ENCODE peak calls at places on chromosomes 1 and 21, in eight cellular contexts. Y, F, P, J, V, R, A and Q are unnamed samples.

GRCh38 chr1:100782473-100783010 is 63.0 kb downstream of the VCAM1 start:
- DNase-seq in V (no peak), P (no peak), A (no peak), Y (no peak), J (no peak), F (no peak), R (no peak), Q (no peak)

GRCh38 chr1:191371626-191372025 is 786.6 kb upstream of the RGS18 start:
- DNase-seq in Y (no peak), A (no peak), V (no peak), R (no peak), F (no peak), P (no peak), J (peak; percentile 40), Q (no peak)

GRCh38 chr1:160096491-160097116 is 1.8 kb downstream of the IGSF8 start:
- DNase-seq in J (no peak), R (peak; percentile 87), V (no peak), P (no peak), A (no peak), F (no peak), Y (no peak), Q (peak; percentile 33)

GRCh38 chr1:216140650-216141547 is 282.3 kb downstream of the USH2A start:
- DNase-seq in F (no peak), V (no peak), R (no peak), A (no peak), J (no peak), Y (no peak), P (no peak), Q (no peak)

GRCh38 chr1:2983319-2983705 is 38.0 kb upstream of the ACTRT2 start:
- DNase-seq in P (no peak), Y (no peak), R (no peak), A (no peak), J (no peak), V (no peak), F (no peak), Q (peak; percentile 61)

GRCh38 chr1:96538001-96538649 is 183.5 kb upstream of the PTBP2 start:
- DNase-seq in R (no peak), Y (no peak), A (no peak), F (no peak), V (no peak), P (no peak), J (no peak), Q (no peak)

GRCh38 chr1:32128479-32128878 is 20.6 kb downstream of the KPNA6 start:
- DNase-seq in P (no peak), F (no peak), Y (no peak), A (no peak), R (no peak), V (no peak), J (no peak), Q (no peak)

GRCh38 chr1:151976868-151977267 is 16.8 kb downstream of the S100A10 start:
- DNase-seq in V (no peak), R (no peak), A (no peak), J (no peak), P (no peak), F (no peak), Y (no peak), Q (no peak)

GRCh38 chr1:171860696-171861095 is 19.4 kb downstream of the DNM3 start:
- DNase-seq in Y (no peak), F (no peak), V (no peak), J (no peak), P (no peak), R (no peak), A (no peak), Q (no peak)

GRCh38 chr1:54152696-54153095 is at the start of gene CDCP2:
- DNase-seq in V (no peak), A (no peak), J (no peak), R (no peak), Y (no peak), F (no peak), P (no peak), Q (peak; percentile 59)

GRCh38 chr1:82775402-82776000 is 974.8 kb downstream of the ADGRL2 start:
- DNase-seq in P (no peak), J (no peak), V (no peak), F (peak; percentile 6), R (no peak), A (peak; percentile 24), Y (peak; percentile 84), Q (no peak)

GRCh38 chr21:42724226-42724920 is 71.0 kb downstream of the PDE9A start:
- DNase-seq in Y (no peak), A (no peak), J (no peak), P (peak; percentile 73), F (peak; percentile 89), R (no peak), V (no peak), Q (no peak)

GRCh38 chr21:31429500-31429899 is 85.4 kb upstream of the TIAM1 start:
- DNase-seq in A (no peak), V (no peak), F (no peak), R (no peak), Y (no peak), P (no peak), J (no peak), Q (no peak)

GRCh38 chr1:42469727-42470126 is 6.6 kb downstream of the CCDC30 start:
- DNase-seq in P (no peak), V (no peak), F (no peak), A (no peak), Y (no peak), R (no peak), J (no peak), Q (no peak)

GRCh38 chr1:154760469-154760933 is 109.6 kb downstream of the KCNN3 start:
- DNase-seq in R (no peak), F (peak; percentile 28), P (no peak), Y (peak; percentile 87), V (peak; percentile 88), A (peak; percentile 66), J (peak; percentile 65), Q (no peak)

GRCh38 chr1:7616076-7616833 is 154.8 kb upstream of the VAMP3 start:
- DNase-seq in A (peak; percentile 57), J (no peak), Y (peak; percentile 79), P (no peak), V (peak; percentile 75), F (no peak), R (no peak), Q (no peak)

GRCh38 chr1:59643526-59643925 is 171.2 kb upstream of the HOOK1 start:
- DNase-seq in R (no peak), J (no peak), Y (no peak), F (no peak), V (no peak), P (no peak), A (no peak), Q (no peak)

GRCh38 chr1:15410223-15410883 is 665 bp downstream of the EFHD2 start:
- DNase-seq in R (no peak), P (no peak), J (peak; percentile 39), F (no peak), Y (no peak), V (no peak), A (peak; percentile 46), Q (no peak)

GRCh38 chr1:116172666-116173065 is 61.5 kb downstream of the MAB21L3 start:
- DNase-seq in V (no peak), J (no peak), F (no peak), Y (no peak), R (no peak), A (no peak), P (no peak), Q (no peak)

DNA sequence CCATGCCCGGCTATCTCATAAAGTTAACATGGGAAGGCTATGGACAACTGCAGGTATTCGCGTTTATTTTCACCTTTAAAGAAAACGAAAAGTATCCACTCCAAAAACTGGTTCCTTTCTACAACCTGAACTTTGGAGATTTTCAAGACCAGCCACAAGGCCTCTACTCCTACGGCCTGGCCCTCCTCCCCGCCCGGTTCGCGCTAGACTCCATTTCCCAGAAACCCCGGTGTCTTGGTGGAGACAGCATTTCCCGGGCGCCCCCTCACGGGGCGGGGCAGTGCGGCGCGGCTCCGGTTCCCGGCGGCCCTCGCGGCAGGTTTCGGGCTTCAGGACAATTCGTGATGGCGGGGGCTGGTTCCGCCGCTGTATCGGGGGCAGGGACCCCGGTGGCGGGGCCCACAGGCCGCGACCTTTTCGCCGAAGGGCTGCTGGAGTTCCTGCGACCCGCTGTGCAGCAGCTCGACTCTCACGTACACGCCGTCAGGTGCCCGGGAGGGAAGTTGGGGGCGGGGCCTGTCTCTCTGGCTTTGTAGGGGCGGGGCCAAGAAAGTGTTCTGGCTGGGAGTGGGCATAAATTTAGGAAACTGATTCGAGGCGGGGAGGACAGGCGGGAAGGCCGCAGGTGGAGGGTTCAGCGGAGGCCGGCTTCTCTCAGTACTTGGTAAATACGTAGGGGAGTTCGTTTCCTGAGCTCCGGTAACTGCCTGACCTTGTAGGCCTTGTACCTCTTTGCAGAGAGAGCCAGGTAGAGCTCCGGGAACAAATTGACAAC is at the start of gene SNAPIN:
- DNase-seq in F (peak; percentile 69), R (peak; percentile 92), J (peak; percentile 92), Y (peak; percentile 92), P (no peak), A (peak; percentile 87), V (peak; percentile 75), Q (peak; percentile 95)
- TF ChIP-seq CTCF in F (no peak), R (no peak), J (no peak), Y (no peak), P (peak; percentile 4), A (no peak), V (peak; percentile 22), Q (peak; percentile 63)

GRCh38 chr21:14070049-14070893 is 140.5 kb downstream of the LIPI start:
- DNase-seq in Y (no peak), V (no peak), R (peak; percentile 40), J (no peak), P (no peak), A (no peak), F (no peak), Q (no peak)
- TF ChIP-seq CTCF in Y (no peak), V (no peak), R (no peak), J (no peak), P (no peak), A (no peak), F (no peak), Q (no peak)

GRCh38 chr1:112955678-112956502 is at the start of gene SLC16A1:
- DNase-seq in R (peak; percentile 95), A (peak; percentile 92), Y (peak; percentile 82), P (peak; percentile 74), F (peak; percentile 74), V (peak; percentile 81), J (peak; percentile 83), Q (peak; percentile 98)
- TF ChIP-seq CTCF in R (peak; percentile 22), A (peak; percentile 6), Y (no peak), P (peak; percentile 49), F (no peak), V (no peak), J (no peak), Q (peak; percentile 65)

GRCh38 chr1:93667642-93668041 is 14.0 kb downstream of the BCAR3 start:
- DNase-seq in R (no peak), A (no peak), J (no peak), Y (no peak), P (no peak), F (no peak), V (no peak), Q (no peak)

GRCh38 chr1:93662481-93663190 is 19.0 kb downstream of the BCAR3 start:
- DNase-seq in F (no peak), R (no peak), Y (no peak), P (no peak), J (no peak), A (no peak), V (no peak), Q (no peak)

GRCh38 chr1:93663191-93663614 is 18.4 kb downstream of the BCAR3 start:
- DNase-seq in V (no peak), P (no peak), A (no peak), Y (no peak), F (no peak), R (no peak), J (no peak), Q (no peak)

GRCh38 chr1:93666613-93667384 is 14.8 kb downstream of the BCAR3 start:
- DNase-seq in R (no peak), V (no peak), F (no peak), Y (peak; percentile 41), P (no peak), J (no peak), A (no peak), Q (no peak)

GRCh38 chr1:93665015-93665414 is 16.6 kb downstream of the BCAR3 start:
- DNase-seq in P (no peak), V (no peak), Y (no peak), J (no peak), A (no peak), R (no peak), F (no peak), Q (no peak)
- TF ChIP-seq CTCF in P (no peak), V (no peak), Y (no peak), J (no peak), A (no peak), R (no peak), F (no peak), Q (no peak)